ENCODE peak calls at places on chromosome 4, in nine cellular contexts. One of them, this sample, is unnamed.

GRCh38 chr4:1549638-1550035 is 134.5 kb downstream of the FAM53A start:
- DNase-seq in fibroblast of pulmonary artery: no peak
- DNase-seq in ELF-1: no peak
- DNase-seq in T-helper 1 cell: no peak
- DNase-seq in left colon: no peak
- DNase-seq in activated naive CD8-positive, alpha-beta T cell treated with anti-CD3 and anti-CD28 coated beads, Interleukin-2, amount 50 U/mL, for 24 hours: no peak
- DNase-seq in hypothalamus: no peak
- DNase-seq in NCI-H2029: no peak
- DNase-seq in coronary artery: no peak
- DNase-seq in this sample: no peak

GRCh38 chr4:6200011-6200921 is at the start of gene JAKMIP1:
- DNase-seq in fibroblast of pulmonary artery: peak
- DNase-seq in activated naive CD8-positive, alpha-beta T cell treated with anti-CD3 and anti-CD28 coated beads, Interleukin-2, amount 50 U/mL, for 24 hours: peak
- DNase-seq in T-helper 1 cell: peak
- DNase-seq in hypothalamus: peak
- DNase-seq in ELF-1: peak
- DNase-seq in left colon: peak
- DNase-seq in coronary artery: no peak
- DNase-seq in NCI-H2029: peak
- DNase-seq in this sample: peak

GRCh38 chr4:3856604-3857204 is 90.5 kb downstream of the ADRA2C start:
- DNase-seq in left colon: no peak
- DNase-seq in ELF-1: no peak
- DNase-seq in fibroblast of pulmonary artery: no peak
- DNase-seq in NCI-H2029: no peak
- DNase-seq in coronary artery: no peak
- DNase-seq in activated naive CD8-positive, alpha-beta T cell treated with anti-CD3 and anti-CD28 coated beads, Interleukin-2, amount 50 U/mL, for 24 hours: no peak
- DNase-seq in T-helper 1 cell: no peak
- DNase-seq in hypothalamus: no peak
- DNase-seq in this sample: no peak

GRCh38 chr4:183968502-183968901 is 63.4 kb downstream of the STOX2 start:
- DNase-seq in activated naive CD8-positive, alpha-beta T cell treated with anti-CD3 and anti-CD28 coated beads, Interleukin-2, amount 50 U/mL, for 24 hours: no peak
- DNase-seq in left colon: no peak
- DNase-seq in T-helper 1 cell: no peak
- DNase-seq in ELF-1: no peak
- DNase-seq in fibroblast of pulmonary artery: no peak
- DNase-seq in coronary artery: no peak
- DNase-seq in hypothalamus: no peak
- DNase-seq in NCI-H2029: no peak
- DNase-seq in this sample: no peak

GRCh38 chr4:103364066-103364465 is 165.9 kb upstream of the CENPE start:
- DNase-seq in left colon: no peak
- DNase-seq in NCI-H2029: no peak
- DNase-seq in T-helper 1 cell: no peak
- DNase-seq in fibroblast of pulmonary artery: no peak
- DNase-seq in coronary artery: no peak
- DNase-seq in hypothalamus: no peak
- DNase-seq in ELF-1: no peak
- DNase-seq in activated naive CD8-positive, alpha-beta T cell treated with anti-CD3 and anti-CD28 coated beads, Interleukin-2, amount 50 U/mL, for 24 hours: no peak
- DNase-seq in this sample: no peak

GRCh38 chr4:184448828-184449227 is 25.5 kb downstream of the IRF2 start:
- DNase-seq in left colon: peak
- DNase-seq in coronary artery: peak
- DNase-seq in T-helper 1 cell: no peak
- DNase-seq in hypothalamus: peak
- DNase-seq in activated naive CD8-positive, alpha-beta T cell treated with anti-CD3 and anti-CD28 coated beads, Interleukin-2, amount 50 U/mL, for 24 hours: no peak
- DNase-seq in ELF-1: no peak
- DNase-seq in fibroblast of pulmonary artery: peak
- DNase-seq in NCI-H2029: peak
- DNase-seq in this sample: no peak

GRCh38 chr4:74033721-74034120 is 4.8 kb downstream of the CXCL3 start:
- DNase-seq in coronary artery: no peak
- DNase-seq in ELF-1: no peak
- DNase-seq in left colon: no peak
- DNase-seq in NCI-H2029: no peak
- DNase-seq in T-helper 1 cell: no peak
- DNase-seq in fibroblast of pulmonary artery: peak
- DNase-seq in activated naive CD8-positive, alpha-beta T cell treated with anti-CD3 and anti-CD28 coated beads, Interleukin-2, amount 50 U/mL, for 24 hours: no peak
- DNase-seq in hypothalamus: no peak
- DNase-seq in this sample: no peak

GRCh38 chr4:7243609-7244342 is 51.4 kb downstream of the SORCS2 start:
- DNase-seq in coronary artery: no peak
- DNase-seq in T-helper 1 cell: no peak
- DNase-seq in fibroblast of pulmonary artery: no peak
- DNase-seq in ELF-1: no peak
- DNase-seq in activated naive CD8-positive, alpha-beta T cell treated with anti-CD3 and anti-CD28 coated beads, Interleukin-2, amount 50 U/mL, for 24 hours: no peak
- DNase-seq in NCI-H2029: no peak
- DNase-seq in left colon: no peak
- DNase-seq in hypothalamus: peak
- DNase-seq in this sample: no peak

GRCh38 chr4:78653655-78654054 is 102.1 kb downstream of the ANXA3 start:
- DNase-seq in activated naive CD8-positive, alpha-beta T cell treated with anti-CD3 and anti-CD28 coated beads, Interleukin-2, amount 50 U/mL, for 24 hours: no peak
- DNase-seq in fibroblast of pulmonary artery: peak
- DNase-seq in ELF-1: no peak
- DNase-seq in left colon: no peak
- DNase-seq in T-helper 1 cell: no peak
- DNase-seq in coronary artery: no peak
- DNase-seq in NCI-H2029: no peak
- DNase-seq in hypothalamus: no peak
- DNase-seq in this sample: no peak

GRCh38 chr4:153489856-153490558 is 23.8 kb downstream of the TMEM131L start:
- DNase-seq in left colon: no peak
- DNase-seq in coronary artery: no peak
- DNase-seq in hypothalamus: no peak
- DNase-seq in activated naive CD8-positive, alpha-beta T cell treated with anti-CD3 and anti-CD28 coated beads, Interleukin-2, amount 50 U/mL, for 24 hours: no peak
- DNase-seq in NCI-H2029: no peak
- DNase-seq in ELF-1: no peak
- DNase-seq in fibroblast of pulmonary artery: peak
- DNase-seq in T-helper 1 cell: no peak
- DNase-seq in this sample: no peak

GRCh38 chr4:173371292-173372192 is 788 bp downstream of the SAP30 start:
- DNase-seq in ELF-1: peak
- DNase-seq in hypothalamus: peak
- DNase-seq in T-helper 1 cell: peak
- DNase-seq in fibroblast of pulmonary artery: peak
- DNase-seq in activated naive CD8-positive, alpha-beta T cell treated with anti-CD3 and anti-CD28 coated beads, Interleukin-2, amount 50 U/mL, for 24 hours: peak
- DNase-seq in NCI-H2029: peak
- DNase-seq in left colon: peak
- DNase-seq in coronary artery: peak
- DNase-seq in this sample: peak

This sample was measured in pancreas.